ENCODE peak calls at places on chromosomes 4 and X, in four cellular contexts. One of them, this sample, is unnamed.

GRCh38 chr4:102585329-102585728 is 84.2 kb downstream of the NFKB1 start:
- DNase-seq in HT1080: no peak
- DNase-seq in Right ventricle myocardium superior: no peak
- DNase-seq in NCI-H2107: no peak
- DNase-seq in this sample: no peak

GRCh38 chr4:111736516-111736915 is 408.7 kb upstream of the FAM241A start:
- DNase-seq in NCI-H2107: no peak
- DNase-seq in HT1080: no peak
- DNase-seq in Right ventricle myocardium superior: no peak
- DNase-seq in this sample: no peak

GRCh38 chr4:6673660-6674499 is 19.8 kb upstream of the S100P start:
- DNase-seq in Right ventricle myocardium superior: peak
- DNase-seq in NCI-H2107: peak
- DNase-seq in HT1080: peak
- DNase-seq in this sample: peak

GRCh38 chr4:161936625-161937133 is 227.1 kb downstream of the FSTL5 start:
- DNase-seq in Right ventricle myocardium superior: no peak
- DNase-seq in NCI-H2107: no peak
- DNase-seq in HT1080: peak
- DNase-seq in this sample: no peak

GRCh38 chr4:48127882-48128394 is 6.1 kb downstream of the TXK start:
- DNase-seq in HT1080: peak
- DNase-seq in Right ventricle myocardium superior: peak
- DNase-seq in NCI-H2107: no peak
- DNase-seq in this sample: peak

GRCh38 chr4:105780176-105780575 is 71.6 kb downstream of the GSTCD start:
- DNase-seq in NCI-H2107: no peak
- DNase-seq in HT1080: no peak
- DNase-seq in Right ventricle myocardium superior: no peak
- DNase-seq in this sample: peak

GRCh38 chrX:64885850-64886249 is 90.4 kb downstream of the ZC4H2 start:
- DNase-seq in HT1080: peak
- DNase-seq in Right ventricle myocardium superior: no peak
- DNase-seq in NCI-H2107: no peak
- DNase-seq in this sample: no peak

GRCh38 chrX:76159453-76159852 is 13.4 kb upstream of the PBDC1 start:
- DNase-seq in Right ventricle myocardium superior: no peak
- DNase-seq in NCI-H2107: no peak
- DNase-seq in HT1080: no peak
- DNase-seq in this sample: no peak

GRCh38 chrX:378443-378842 is 8.3 kb downstream of the PPP2R3B start:
- DNase-seq in Right ventricle myocardium superior: peak
- DNase-seq in NCI-H2107: no peak
- DNase-seq in HT1080: no peak
- DNase-seq in this sample: no peak

GRCh38 chr4:1291996-1292702 is 2.5 kb downstream of the MAEA start:
- DNase-seq in Right ventricle myocardium superior: no peak
- DNase-seq in NCI-H2107: no peak
- DNase-seq in HT1080: no peak
- DNase-seq in this sample: no peak

GRCh38 chrX:41180194-41180902 is 95.1 kb downstream of the USP9X start:
- DNase-seq in Right ventricle myocardium superior: no peak
- DNase-seq in HT1080: peak
- DNase-seq in NCI-H2107: peak
- DNase-seq in this sample: peak

GRCh38 chr4:152687974-152688599 is 8.3 kb upstream of the TMEM154 start:
- DNase-seq in Right ventricle myocardium superior: no peak
- DNase-seq in NCI-H2107: no peak
- DNase-seq in HT1080: no peak
- DNase-seq in this sample: no peak

GRCh38 chr4:88646528-88647280 is 50.9 kb downstream of the NAP1L5 start:
- DNase-seq in HT1080: no peak
- DNase-seq in Right ventricle myocardium superior: no peak
- DNase-seq in NCI-H2107: no peak
- DNase-seq in this sample: no peak

GRCh38 chr4:962231-963208 is 10.8 kb downstream of the DGKQ start:
- DNase-seq in NCI-H2107: no peak
- DNase-seq in HT1080: no peak
- DNase-seq in Right ventricle myocardium superior: peak
- DNase-seq in this sample: no peak

GRCh38 chr4:38366451-38366850 is 297.5 kb upstream of the KLF3 start:
- DNase-seq in Right ventricle myocardium superior: peak
- DNase-seq in NCI-H2107: no peak
- DNase-seq in HT1080: no peak
- DNase-seq in this sample: no peak

GRCh38 chrX:73262991-73263390 is 48.3 kb upstream of the NAP1L2 start:
- DNase-seq in HT1080: no peak
- DNase-seq in Right ventricle myocardium superior: no peak
- DNase-seq in NCI-H2107: no peak
- DNase-seq in this sample: peak

GRCh38 chr4:24396988-24397387 is 187.4 kb downstream of the DHX15 start:
- DNase-seq in Right ventricle myocardium superior: no peak
- DNase-seq in HT1080: no peak
- DNase-seq in NCI-H2107: no peak
- DNase-seq in this sample: no peak

GRCh38 chrX:153469811-153470410 is 465 bp downstream of the HAUS7 start:
- DNase-seq in NCI-H2107: no peak
- DNase-seq in HT1080: peak
- DNase-seq in Right ventricle myocardium superior: no peak
- DNase-seq in this sample: no peak

GRCh38 chrX:667360-667759 is 36.8 kb downstream of the SHOX start:
- DNase-seq in HT1080: no peak
- DNase-seq in NCI-H2107: no peak
- DNase-seq in Right ventricle myocardium superior: no peak
- DNase-seq in this sample: no peak

GRCh38 chr4:10179957-10180602 is 63.5 kb upstream of the WDR1 start:
- DNase-seq in Right ventricle myocardium superior: no peak
- DNase-seq in NCI-H2107: no peak
- DNase-seq in HT1080: no peak
- DNase-seq in this sample: no peak

GRCh38 chrX:133290076-133290475 is 71.9 kb upstream of the TFDP3 start:
- DNase-seq in Right ventricle myocardium superior: no peak
- DNase-seq in NCI-H2107: no peak
- DNase-seq in HT1080: peak
- DNase-seq in this sample: no peak

GRCh38 chr4:147741190-147741788 is 9.4 kb downstream of the ARHGAP10 start:
- DNase-seq in HT1080: peak
- DNase-seq in NCI-H2107: no peak
- DNase-seq in Right ventricle myocardium superior: no peak
- DNase-seq in this sample: no peak

GRCh38 chr4:118281611-118282442 is 71.0 kb downstream of the PRSS12 start:
- DNase-seq in Right ventricle myocardium superior: no peak
- DNase-seq in HT1080: peak
- DNase-seq in NCI-H2107: no peak
- DNase-seq in this sample: peak

GRCh38 chr4:146072381-146072780 is 103.1 kb upstream of the LSM6 start:
- DNase-seq in HT1080: no peak
- DNase-seq in NCI-H2107: no peak
- DNase-seq in Right ventricle myocardium superior: no peak
- DNase-seq in this sample: no peak

GRCh38 chr4:113375964-113376666 is 326.7 kb downstream of the ANK2 start:
- DNase-seq in NCI-H2107: no peak
- DNase-seq in Right ventricle myocardium superior: no peak
- DNase-seq in HT1080: no peak
- DNase-seq in this sample: no peak

GRCh38 chr4:163107754-163108153 is 58.9 kb downstream of the NAF1 start:
- DNase-seq in HT1080: no peak
- DNase-seq in NCI-H2107: no peak
- DNase-seq in Right ventricle myocardium superior: no peak
- DNase-seq in this sample: no peak

GRCh38 chrX:130162094-130162493 is 3.5 kb downstream of the AIFM1 start:
- DNase-seq in Right ventricle myocardium superior: no peak
- DNase-seq in NCI-H2107: no peak
- DNase-seq in HT1080: no peak
- DNase-seq in this sample: no peak

GRCh38 chrX:21723097-21723496 is 34.8 kb downstream of the SMPX start:
- DNase-seq in NCI-H2107: no peak
- DNase-seq in Right ventricle myocardium superior: no peak
- DNase-seq in HT1080: no peak
- DNase-seq in this sample: no peak

GRCh38 chrX:109685656-109686078 is 47.4 kb downstream of the ACSL4 start:
- DNase-seq in Right ventricle myocardium superior: no peak
- DNase-seq in NCI-H2107: no peak
- DNase-seq in HT1080: no peak
- DNase-seq in this sample: no peak

GRCh38 chr4:127188847-127189246 is 443.9 kb upstream of the INTU start:
- DNase-seq in NCI-H2107: no peak
- DNase-seq in Right ventricle myocardium superior: no peak
- DNase-seq in HT1080: peak
- DNase-seq in this sample: no peak

GRCh38 chr4:145218251-145218650 is 37.9 kb upstream of the OTUD4 start:
- DNase-seq in NCI-H2107: no peak
- DNase-seq in Right ventricle myocardium superior: no peak
- DNase-seq in HT1080: no peak
- DNase-seq in this sample: no peak

This sample was measured in retina.